ENCODE peak calls at places on chromosomes 12 and 14, in six cellular contexts. M is uterus; G is GM23338; L is heart left ventricle; I is IMR-90; B is CD4-positive, alpha-beta T cell. N is an unnamed sample.

GRCh38 chr12:13250416-13250815 is 53.9 kb downstream of the EMP1 start:
- DNase-seq in L (no peak), M (no peak), G (no peak), B (no peak), I (peak; percentile 84), N (no peak)

GRCh38 chr12:8549381-8549780 is 8.7 kb upstream of the CLEC4E start:
- DNase-seq in B (no peak), G (no peak), M (no peak), L (no peak), I (no peak), N (no peak)

GRCh38 chr12:106733660-106734059 is 40.8 kb upstream of the RIC8B start:
- DNase-seq in B (no peak), L (no peak), G (no peak), I (no peak), M (no peak), N (no peak)

GRCh38 chr14:68291820-68292219 is 472.2 kb downstream of the RAD51B start:
- DNase-seq in I (no peak), B (no peak), L (no peak), G (peak; percentile 82), M (no peak), N (no peak)

GRCh38 chr12:94767971-94768370 is 117.6 kb upstream of the TMCC3 start:
- DNase-seq in G (no peak), B (no peak), I (peak; percentile 6), M (no peak), L (no peak), N (no peak)

GRCh38 chr14:35365130-35366047 is 39.2 kb downstream of the NFKBIA start:
- DNase-seq in M (peak; percentile 82), L (no peak), I (peak; percentile 92), B (no peak), G (no peak), N (no peak)

GRCh38 chr12:113048716-113049127 is 7.8 kb upstream of the DTX1 start:
- DNase-seq in G (peak; percentile 87), M (no peak), L (peak; percentile 52), I (peak; percentile 51), B (peak; percentile 45), N (peak; percentile 69)

GRCh38 chr14:34912966-34913365 is 37.8 kb upstream of the BAZ1A start:
- DNase-seq in I (no peak), L (no peak), B (no peak), M (no peak), G (no peak), N (no peak)

GRCh38 chr14:77305696-77306095 is 15.0 kb downstream of the POMT2 start:
- DNase-seq in I (no peak), B (no peak), L (no peak), G (no peak), M (no peak), N (no peak)

GRCh38 chr12:79415754-79416435 is 274.9 kb downstream of the PAWR start:
- DNase-seq in M (no peak), I (peak; percentile 77), B (no peak), G (peak; percentile 51), L (no peak), N (no peak)

GRCh38 chr14:100221419-100222218 is 17.3 kb upstream of the YY1 start:
- DNase-seq in B (peak; percentile 64), I (peak; percentile 62), L (peak; percentile 35), M (no peak), G (peak; percentile 91), N (no peak)

DNA sequence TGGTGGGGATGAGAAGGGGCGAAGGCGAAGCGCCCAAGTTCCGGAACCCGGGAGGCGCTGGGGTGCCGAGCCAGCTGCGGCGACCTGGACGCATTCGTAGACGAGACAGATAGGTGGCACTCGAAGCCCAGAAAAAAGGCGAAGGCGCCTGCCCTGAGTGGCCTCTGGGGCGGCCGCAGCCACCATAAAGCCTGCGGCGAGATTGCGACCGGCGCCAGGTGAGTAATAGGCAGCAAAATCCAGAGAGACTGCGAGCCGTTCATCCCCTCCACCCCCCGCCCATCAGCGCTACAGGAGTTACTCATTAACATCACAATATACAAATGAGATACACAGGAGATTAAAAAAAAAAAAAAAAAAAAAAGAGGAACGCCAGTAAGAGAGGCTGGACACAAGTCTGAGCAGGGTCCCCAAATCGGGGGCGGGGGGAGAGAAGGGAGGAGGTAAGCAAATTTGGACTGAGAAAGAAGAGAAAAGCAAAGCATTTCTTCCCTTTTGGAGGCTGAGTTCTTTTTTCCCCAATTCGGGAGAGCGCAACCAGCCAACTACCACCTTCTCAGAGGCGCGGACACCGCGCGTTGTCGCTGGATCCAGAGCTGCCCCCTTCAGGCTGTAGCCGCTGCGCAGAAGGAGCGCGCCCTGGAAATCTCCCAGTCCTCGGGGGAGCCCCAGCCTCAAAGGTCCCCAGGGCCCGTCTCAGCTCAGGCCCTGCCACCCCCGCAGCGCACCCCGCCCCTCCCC is 15.7 kb downstream of the TBX3 start:
- DNase-seq in M (peak; percentile 85), L (peak; percentile 76), B (no peak), G (peak; percentile 93), I (peak; percentile 84), N (peak; percentile 72)
- TF ChIP-seq CTCF in M (peak; percentile 68), L (peak; percentile 19), B (no peak), G (peak; percentile 44), I (peak; percentile 75), N (peak; percentile 20)

GRCh38 chr12:105330938-105331804 is 680 bp downstream of the C12orf75 start:
- DNase-seq in B (peak; percentile 21), G (peak; percentile 36), M (no peak), I (no peak), L (peak; percentile 21), N (peak; percentile 41)
- TF ChIP-seq CTCF in B (no peak), G (no peak), M (no peak), I (no peak), L (no peak), N (no peak)

DNA sequence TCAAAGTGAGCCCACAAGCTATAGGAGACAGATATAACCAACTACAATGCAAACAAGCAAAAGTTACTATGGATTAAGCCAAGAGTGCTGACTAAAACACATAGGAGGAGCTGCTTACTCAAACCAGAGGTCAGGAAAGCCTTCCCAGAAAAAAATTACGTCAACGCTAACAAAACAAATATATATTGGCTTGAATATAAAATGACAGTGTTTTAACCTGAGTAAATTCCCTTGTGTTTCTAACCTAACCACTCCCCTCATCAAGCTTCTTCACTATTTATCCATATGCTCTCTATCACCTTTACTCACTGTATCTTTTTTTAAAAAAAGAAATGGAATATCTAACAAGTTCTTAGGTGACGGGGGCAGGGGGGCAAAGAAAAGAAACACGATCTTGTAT is 115.9 kb downstream of the MED13L start:
- DNase-seq in I (peak; percentile 73), M (no peak), L (no peak), B (no peak), G (no peak), N (no peak)
- TF ChIP-seq CTCF in I (no peak), M (no peak), L (no peak), B (no peak), G (no peak), N (no peak)

GRCh38 chr14:106187176-106187670 is 660.8 kb downstream of the TMEM121 start:
- DNase-seq in I (no peak), B (no peak), L (no peak), G (no peak), M (no peak), N (no peak)

DNA sequence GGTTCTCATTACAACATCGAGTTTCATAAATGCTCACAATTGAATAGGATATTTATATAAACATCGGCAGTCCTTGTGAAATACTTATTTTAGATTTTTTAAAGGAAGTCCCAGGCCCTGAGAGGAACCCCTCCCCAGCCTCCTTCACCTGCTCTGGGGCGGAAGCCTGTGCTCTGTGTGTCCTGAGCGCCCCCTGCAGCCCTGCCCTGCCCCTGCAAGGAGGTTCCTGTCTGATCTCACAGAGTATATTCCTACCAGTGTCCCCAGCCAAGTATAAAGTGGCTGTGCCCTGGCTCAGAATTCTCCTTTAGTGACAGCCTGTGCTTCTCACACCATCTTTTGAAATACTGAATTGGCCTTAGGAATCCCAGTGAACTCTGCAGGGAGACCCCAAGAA is 659.5 kb downstream of the TMEM121 start:
- DNase-seq in G (no peak), I (no peak), M (no peak), B (peak; percentile 67), L (no peak), N (no peak)
- TF ChIP-seq CTCF in G (no peak), I (no peak), M (no peak), B (peak; percentile 84), L (peak; percentile 25), N (no peak)

DNA sequence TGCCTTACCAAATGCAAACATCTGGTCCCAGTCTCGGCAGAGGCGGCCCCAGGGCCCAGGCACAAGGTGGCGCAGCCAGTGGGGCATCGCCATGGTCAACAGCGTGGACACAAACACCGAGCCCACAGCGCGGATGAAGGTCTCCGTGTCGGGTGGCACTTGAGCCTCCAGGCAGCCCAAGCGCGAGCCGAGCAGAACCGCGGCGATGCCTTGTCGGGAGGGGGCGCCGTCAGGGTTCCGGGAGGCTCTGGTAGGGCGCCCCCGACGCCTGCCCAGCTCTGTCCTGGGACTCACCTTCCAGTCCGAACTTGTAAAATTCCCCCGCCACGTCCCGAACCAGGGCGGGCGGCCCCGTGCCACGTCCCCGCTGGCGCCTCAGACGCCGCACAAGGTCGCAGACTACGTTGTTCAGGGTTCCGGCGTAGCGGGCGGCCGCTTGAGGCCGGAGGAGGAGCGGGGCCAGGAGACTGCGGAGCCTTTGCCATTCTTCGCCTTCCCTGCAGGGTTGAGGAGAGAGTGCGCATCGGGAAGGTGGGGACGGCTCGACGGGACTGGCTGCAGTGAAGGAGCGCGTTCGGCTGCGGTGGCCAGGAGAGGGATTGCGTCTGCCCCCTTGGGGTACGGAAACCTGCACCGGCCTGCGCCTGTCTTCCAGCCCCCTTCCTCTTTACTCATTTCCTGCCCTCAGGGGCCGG is 1.7 kb downstream of the CYP27B1 start:
- DNase-seq in L (no peak), B (peak; percentile 54), I (peak; percentile 17), M (no peak), G (peak; percentile 86), N (peak; percentile 44)
- TF ChIP-seq CTCF in L (peak; percentile 38), B (peak; percentile 59), I (peak; percentile 31), M (no peak), G (peak; percentile 38), N (no peak)